ENCODE peak calls at places on chromosomes 4 and X, in four cellular contexts. E, O, Z and I are unnamed samples.

GRCh38 chr4:74501579-74501978 is 56.6 kb downstream of the AREG start:
- DNase-seq in E (peak), O (no peak), Z (no peak), I (no peak)

GRCh38 chr4:95095352-95095974 is 337.7 kb downstream of the BMPR1B start:
- DNase-seq in E (peak), O (peak), Z (no peak), I (no peak)

GRCh38 chr4:142248946-142249345 is 597.2 kb downstream of the INPP4B start:
- DNase-seq in E (peak), O (no peak), Z (no peak), I (no peak)

GRCh38 chrX:129634541-129634940 is 20.2 kb downstream of the APLN start:
- DNase-seq in E (no peak), O (no peak), Z (no peak), I (no peak)

GRCh38 chr4:10054571-10055041 is 33.3 kb upstream of the SLC2A9 start:
- DNase-seq in E (no peak), O (no peak), Z (no peak), I (no peak)

GRCh38 chrX:53930513-53931380 is 113.5 kb downstream of the PHF8 start:
- DNase-seq in E (peak), O (no peak), Z (no peak), I (no peak)

GRCh38 chr4:53937918-53938317 is 126.5 kb downstream of the CHIC2 start:
- DNase-seq in E (peak), O (peak), Z (no peak), I (no peak)

GRCh38 chrX:12984629-12985303 is 9.9 kb downstream of the TMSB4X start:
- DNase-seq in E (peak), O (no peak), Z (no peak), I (no peak)

GRCh38 chrX:18422325-18422724 is 3.1 kb upstream of the CDKL5 start:
- DNase-seq in E (peak), O (no peak), Z (no peak), I (no peak)